ENCODE peak calls at places on chromosomes 1 and 21, in six cellular contexts. N is IMR-90, A is fibroblast of lung, K is progenitor cell of endocrine pancreas, J is Calu3, R is OCI-LY7. M is an unnamed sample.
A peak's percentile ranks its signal among the peaks of the same experiment; 100 is the strongest.

GRCh38 chr1:74523873-74524480 is 11.6 kb upstream of the LRRC53 start:
- DNase-seq in N (no peak), A (no peak), K (no peak), J (no peak), R (no peak), M (no peak)

GRCh38 chr1:62744594-62745577 is 39.0 kb upstream of the ATG4C start:
- DNase-seq in N (no peak), A (no peak), K (no peak), J (no peak), R (no peak), M (no peak)

GRCh38 chr1:21124846-21125245 is 51.9 kb downstream of the EIF4G3 start:
- DNase-seq in N (peak; percentile 73), A (peak; percentile 69), K (no peak), J (no peak), R (no peak), M (peak; percentile 47)

GRCh38 chr21:46369520-46370235 is 45.7 kb downstream of the PCNT start:
- DNase-seq in N (no peak), A (no peak), K (no peak), J (no peak), R (no peak), M (no peak)

GRCh38 chr1:56901720-56902119 is 47.1 kb downstream of the C8A start:
- DNase-seq in N (peak; percentile 58), A (peak; percentile 44), K (no peak), J (no peak), R (no peak), M (peak; percentile 40)

GRCh38 chr1:187490261-187490660 is 661.5 kb downstream of the PLA2G4A start:
- DNase-seq in N (no peak), A (no peak), K (no peak), J (no peak), R (no peak), M (no peak)

GRCh38 chr1:43315481-43315880 is 14.7 kb downstream of the TIE1 start:
- DNase-seq in N (no peak), A (no peak), K (no peak), J (no peak), R (no peak), M (no peak)

GRCh38 chr1:161121042-161121441 is 3.1 kb downstream of the NIT1 start:
- DNase-seq in N (no peak), A (no peak), K (no peak), J (no peak), R (no peak), M (no peak)

GRCh38 chr1:153647375-153647714 is 11.2 kb upstream of the SNAPIN start:
- DNase-seq in N (no peak), A (no peak), K (no peak), J (no peak), R (no peak), M (no peak)

GRCh38 chr1:218735436-218735835 is 390.3 kb downstream of the TGFB2 start:
- DNase-seq in N (peak; percentile 90), A (peak; percentile 95), K (no peak), J (no peak), R (no peak), M (peak; percentile 48)

GRCh38 chr1:246651012-246651411 is 73.2 kb upstream of the SCCPDH start:
- DNase-seq in N (no peak), A (no peak), K (no peak), J (no peak), R (no peak), M (no peak)

GRCh38 chr1:59985901-59986735 is 59.5 kb upstream of the CYP2J2 start:
- DNase-seq in N (no peak), A (no peak), K (no peak), J (no peak), R (no peak), M (no peak)

GRCh38 chr1:48202030-48202752 is 20.3 kb upstream of the SLC5A9 start:
- DNase-seq in N (peak; percentile 81), A (peak; percentile 98), K (peak; percentile 66), J (peak; percentile 72), R (peak; percentile 51), M (peak; percentile 85)

GRCh38 chr1:205812271-205812877 is 624 bp downstream of the SLC41A1 start:
- DNase-seq in N (peak; percentile 13), A (peak; percentile 22), K (peak; percentile 15), J (peak; percentile 8), R (peak; percentile 29), M (peak; percentile 36)

GRCh38 chr1:154987326-154987725 is 4.2 kb downstream of the FLAD1 start:
- DNase-seq in N (no peak), A (peak; percentile 55), K (no peak), J (no peak), R (no peak), M (peak; percentile 79)

GRCh38 chr1:164558461-164559341 is at the start of gene PBX1:
- DNase-seq in N (peak; percentile 98), A (peak; percentile 99), K (peak; percentile 89), J (peak; percentile 98), R (peak; percentile 80), M (peak; percentile 100)

GRCh38 chr21:36028127-36029069 is 31.9 kb downstream of the SETD4 start:
- DNase-seq in N (peak; percentile 73), A (peak; percentile 76), K (peak; percentile 66), J (peak; percentile 65), R (peak; percentile 68), M (peak; percentile 70)

GRCh38 chr1:168643152-168643551 is 66.7 kb downstream of the XCL1 start:
- DNase-seq in N (no peak), A (peak; percentile 24), K (no peak), J (no peak), R (no peak), M (no peak)

GRCh38 chr1:40317394-40318074 is 448 bp upstream of the COL9A2 start:
- DNase-seq in N (no peak), A (no peak), K (no peak), J (no peak), R (no peak), M (no peak)

GRCh38 chr1:238777551-238777950 is 608.8 kb upstream of the CHRM3 start:
- DNase-seq in N (peak; percentile 17), A (no peak), K (no peak), J (no peak), R (no peak), M (no peak)

GRCh38 chr1:154886281-154887036 is 16.4 kb upstream of the KCNN3 start:
- DNase-seq in N (no peak), A (no peak), K (no peak), J (no peak), R (no peak), M (no peak)

GRCh38 chr1:230877924-230878583 is 9.7 kb upstream of the C1orf198 start:
- DNase-seq in N (no peak), A (no peak), K (no peak), J (no peak), R (no peak), M (no peak)

GRCh38 chr21:25855591-25855990 is 120.8 kb downstream of the GABPA start:
- DNase-seq in N (no peak), A (no peak), K (no peak), J (no peak), R (no peak), M (no peak)

DNA sequence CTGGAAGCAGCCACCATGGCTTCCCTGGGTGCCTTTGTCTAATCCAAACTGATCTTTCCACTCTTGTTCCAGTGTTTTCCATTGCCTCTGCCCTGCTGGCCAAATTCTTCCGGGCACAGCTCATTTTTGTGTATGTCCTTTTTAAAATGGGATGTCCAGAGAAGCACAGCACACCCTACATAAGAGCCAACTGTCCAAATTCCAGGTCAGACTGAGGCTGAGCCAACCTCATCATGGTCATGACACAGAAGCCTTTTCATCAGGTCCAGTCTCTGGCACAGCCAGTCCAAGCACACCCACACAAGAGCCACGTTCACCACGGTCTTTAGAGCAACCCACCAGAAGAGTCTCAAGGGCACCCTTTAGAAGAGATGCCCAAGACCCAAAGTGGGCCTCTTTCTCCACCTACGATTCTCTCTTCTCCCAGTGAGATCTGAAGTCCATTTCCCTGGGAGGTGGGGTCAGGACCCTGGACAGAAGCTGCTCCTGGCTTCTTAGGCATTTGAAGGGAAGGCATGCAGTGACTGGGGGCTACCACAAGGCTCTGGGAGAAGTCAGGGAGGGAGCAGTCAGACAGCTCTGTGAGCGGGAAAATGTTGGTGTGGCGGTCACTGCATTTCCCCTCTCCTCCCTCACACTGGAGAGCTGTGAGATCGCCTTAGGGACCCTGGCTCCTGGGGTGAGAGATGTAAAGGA is 53.2 kb downstream of the SYT2 start:
- DNase-seq in N (peak; percentile 46), A (peak; percentile 20), K (peak; percentile 63), J (peak; percentile 42), R (no peak), M (peak; percentile 61)
- TF ChIP-seq CTCF in N (peak; percentile 24), A (no peak), K (peak; percentile 46), J (no peak), R (no peak), M (peak; percentile 26)

GRCh38 chr1:52970149-52970548 is 43.1 kb downstream of the SCP2 start:
- DNase-seq in N (peak; percentile 20), A (peak; percentile 47), K (no peak), J (no peak), R (peak; percentile 11), M (peak; percentile 8)
- TF ChIP-seq CTCF in N (peak; percentile 20), A (peak; percentile 13), K (peak; percentile 30), J (no peak), R (peak; percentile 57), M (no peak)

DNA sequence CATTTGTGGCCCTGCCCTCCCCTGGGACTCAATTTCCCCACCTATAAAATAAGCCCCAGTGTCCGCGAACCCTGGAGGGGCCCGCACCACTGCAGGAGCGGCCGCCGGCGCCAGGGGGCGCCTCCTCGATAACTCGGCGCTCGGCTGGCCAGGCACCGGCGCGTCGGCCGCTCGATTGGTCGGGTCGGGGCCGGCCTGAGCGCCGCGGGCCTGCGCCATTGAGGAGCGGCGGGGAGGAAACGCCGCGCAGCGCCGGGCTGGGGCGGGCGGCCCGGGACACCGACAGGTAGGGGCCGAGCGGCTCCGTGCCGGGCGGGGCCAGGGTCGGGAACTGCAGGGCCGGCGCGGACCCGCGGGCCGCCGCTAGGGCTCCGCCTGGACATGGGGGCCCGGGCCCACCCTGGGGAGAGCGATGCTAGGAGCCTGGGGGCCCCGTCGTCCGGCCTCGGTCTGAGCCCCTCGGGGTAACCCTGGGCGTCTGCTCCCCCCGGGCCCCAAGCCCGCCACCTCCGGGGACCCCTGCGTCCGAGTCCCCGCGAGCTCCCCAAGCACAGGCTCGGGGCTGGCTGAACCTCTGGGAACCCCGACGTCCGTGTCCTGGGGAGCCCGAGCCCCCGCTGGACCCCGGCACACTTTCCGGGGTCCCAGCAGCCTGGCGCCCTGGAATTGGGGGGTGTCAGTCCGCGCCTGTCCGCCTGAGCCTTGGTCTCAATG is at the start of gene VPS13D:
- DNase-seq in N (peak; percentile 67), A (peak; percentile 72), K (peak; percentile 77), J (peak; percentile 82), R (peak; percentile 91), M (peak; percentile 78)
- TF ChIP-seq CTCF in N (peak; percentile 99), A (peak; percentile 73), K (peak; percentile 99), J (peak; percentile 81), R (peak; percentile 88), M (peak; percentile 96)

DNA sequence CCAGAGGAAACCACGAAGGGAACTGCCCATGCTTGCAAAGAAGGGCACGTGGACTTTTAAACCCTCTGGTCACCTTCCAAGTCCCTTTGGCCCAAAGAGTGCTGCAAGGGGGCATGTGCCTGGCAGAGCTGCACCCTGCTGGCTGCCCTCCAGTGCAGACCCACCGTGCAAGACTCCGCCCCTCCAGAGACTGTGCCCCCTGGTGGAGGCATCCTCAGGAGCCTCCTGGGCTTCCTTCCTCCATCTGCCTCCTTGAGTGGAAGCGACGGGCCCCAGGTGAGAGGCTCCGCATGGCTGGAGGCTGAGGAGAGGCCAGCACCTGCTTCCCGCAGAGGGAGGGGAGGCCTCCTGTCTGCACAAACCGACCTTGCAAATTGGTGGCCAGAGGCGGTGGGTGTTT is 100.7 kb downstream of the CRYAA start:
- DNase-seq in N (no peak), A (no peak), K (no peak), J (peak; percentile 18), R (peak; percentile 54), M (peak; percentile 30)
- TF ChIP-seq CTCF in N (peak; percentile 7), A (peak; percentile 13), K (peak; percentile 33), J (no peak), R (peak; percentile 72), M (no peak)

GRCh38 chr21:19340303-19340702 is 936.7 kb upstream of the TMPRSS15 start:
- DNase-seq in N (no peak), A (no peak), K (no peak), J (no peak), R (no peak), M (no peak)
- TF ChIP-seq CTCF in N (no peak), A (no peak), K (peak; percentile 22), J (no peak), R (no peak), M (no peak)